ENCODE peak calls at places on chromosome 16, in seven cellular contexts. W, I, L, P, E, H and G are unnamed samples.

GRCh38 chr16:69820926-69821541 is 58.9 kb downstream of the WWP2 start:
- DNase-seq in W (no peak), I (no peak), L (no peak), P (no peak), E (peak), H (no peak), G (no peak)

GRCh38 chr16:55756963-55757362 is 75.9 kb downstream of the CES1 start:
- DNase-seq in W (no peak), I (no peak), L (no peak), P (no peak), E (no peak), H (no peak), G (no peak)

GRCh38 chr16:73713301-73713700 is 583.3 kb upstream of the PSMD7 start:
- DNase-seq in W (no peak), I (no peak), L (no peak), P (no peak), E (no peak), H (no peak), G (no peak)

GRCh38 chr16:53743149-53743566 is 39.2 kb downstream of the FTO start:
- DNase-seq in W (peak), I (no peak), L (no peak), P (no peak), E (no peak), H (peak), G (no peak)

GRCh38 chr16:24539295-24539849 is at the start of gene RBBP6:
- DNase-seq in W (peak), I (peak), L (peak), P (peak), E (peak), H (peak), G (peak)

GRCh38 chr16:154223-155030 is 2.0 kb downstream of the HBZ start:
- DNase-seq in W (peak), I (no peak), L (no peak), P (no peak), E (no peak), H (peak), G (no peak)

GRCh38 chr16:3080024-3080423 is 14.6 kb downstream of the IL32 start:
- DNase-seq in W (no peak), I (no peak), L (no peak), P (no peak), E (no peak), H (no peak), G (no peak)

GRCh38 chr16:19588661-19589060 is 33.2 kb downstream of the VPS35L start:
- DNase-seq in W (no peak), I (no peak), L (no peak), P (no peak), E (no peak), H (no peak), G (no peak)

GRCh38 chr16:65510241-65510640 is 388.4 kb upstream of the CDH11 start:
- DNase-seq in W (no peak), I (no peak), L (no peak), P (no peak), E (no peak), H (no peak), G (no peak)

GRCh38 chr16:50334106-50334975 is 34.4 kb downstream of the BRD7 start:
- DNase-seq in W (no peak), I (no peak), L (peak), P (no peak), E (no peak), H (no peak), G (no peak)

GRCh38 chr16:29230671-29231091 is 175.8 kb downstream of the NPIPB11 start:
- DNase-seq in W (no peak), I (peak), L (no peak), P (no peak), E (no peak), H (peak), G (peak)

GRCh38 chr16:85828166-85828565 is 28.7 kb downstream of the COX4I1 start:
- DNase-seq in W (no peak), I (no peak), L (no peak), P (no peak), E (no peak), H (no peak), G (no peak)

GRCh38 chr16:85823328-85823920 is 23.9 kb downstream of the COX4I1 start:
- DNase-seq in W (no peak), I (no peak), L (no peak), P (no peak), E (no peak), H (no peak), G (no peak)

GRCh38 chr16:85824161-85825135 is 25.0 kb downstream of the COX4I1 start:
- DNase-seq in W (no peak), I (no peak), L (no peak), P (no peak), E (no peak), H (no peak), G (no peak)

GRCh38 chr16:85826686-85827247 is 27.3 kb downstream of the COX4I1 start:
- DNase-seq in W (no peak), I (no peak), L (no peak), P (no peak), E (no peak), H (no peak), G (no peak)

GRCh38 chr16:85825326-85825725 is 25.8 kb downstream of the COX4I1 start:
- DNase-seq in W (no peak), I (no peak), L (no peak), P (no peak), E (no peak), H (no peak), G (no peak)
- TF ChIP-seq CTCF in W (no peak), I (no peak), L (no peak), P (no peak), E (no peak), H (peak), G (peak)

DNA sequence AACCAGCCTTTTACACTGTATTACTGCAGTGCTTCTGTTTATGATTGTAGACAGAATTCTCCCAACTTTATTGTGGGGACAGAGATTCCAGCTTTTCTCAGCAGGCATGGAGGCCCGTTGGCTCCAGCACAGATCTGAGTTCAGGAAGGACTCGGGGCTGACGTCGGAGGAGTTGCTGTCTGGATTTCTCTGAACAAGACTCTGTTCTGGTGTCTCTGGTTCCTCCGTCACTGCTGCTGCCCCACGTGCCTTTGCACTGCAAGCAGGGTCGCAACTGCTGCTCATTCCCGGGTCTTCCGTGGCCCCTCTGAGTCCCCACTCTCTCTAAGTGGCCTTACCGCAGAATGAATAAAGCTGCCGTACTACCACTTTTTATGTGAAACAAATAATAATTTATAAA is 88.4 kb downstream of the BANP start:
- DNase-seq in W (no peak), I (no peak), L (no peak), P (no peak), E (no peak), H (no peak), G (no peak)
- TF ChIP-seq CTCF in W (no peak), I (no peak), L (no peak), P (no peak), E (no peak), H (no peak), G (no peak)

GRCh38 chr16:72244853-72245252 is 72.9 kb upstream of the PMFBP1 start:
- DNase-seq in W (no peak), I (no peak), L (no peak), P (no peak), E (no peak), H (no peak), G (no peak)
- TF ChIP-seq CTCF in W (no peak), I (no peak), L (no peak), P (no peak), E (peak), H (peak), G (no peak)

GRCh38 chr16:74716355-74716754 is 15.7 kb upstream of the MLKL start:
- DNase-seq in W (no peak), I (no peak), L (no peak), P (no peak), E (no peak), H (no peak), G (no peak)

GRCh38 chr16:74711938-74712337 is 11.3 kb upstream of the MLKL start:
- DNase-seq in W (no peak), I (no peak), L (no peak), P (no peak), E (no peak), H (no peak), G (no peak)

GRCh38 chr16:74713325-74713724 is 12.7 kb upstream of the MLKL start:
- DNase-seq in W (no peak), I (no peak), L (no peak), P (no peak), E (no peak), H (no peak), G (no peak)

GRCh38 chr16:74710401-74710800 is 9.7 kb upstream of the MLKL start:
- DNase-seq in W (no peak), I (no peak), L (no peak), P (no peak), E (no peak), H (no peak), G (no peak)

DNA sequence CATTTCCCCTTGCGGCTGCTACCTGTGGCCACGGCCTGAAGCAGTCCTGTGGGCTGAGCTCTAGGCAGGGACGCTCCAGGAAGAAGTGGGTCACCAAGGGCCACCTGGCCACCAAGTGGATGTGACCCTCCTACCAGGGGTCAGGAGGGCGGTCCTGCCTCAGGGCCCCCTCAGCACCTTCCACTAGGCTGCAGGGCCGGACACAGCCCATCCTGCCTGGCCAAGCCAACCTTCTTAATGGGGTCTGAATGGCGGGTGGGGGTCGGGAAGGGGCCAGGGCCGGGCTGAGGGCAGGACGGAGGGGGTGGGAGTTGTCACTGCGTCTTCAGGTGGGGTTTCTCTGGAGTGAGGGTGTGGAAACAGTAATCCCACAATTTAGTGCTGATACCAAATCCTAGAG is 13.2 kb upstream of the MLKL start:
- DNase-seq in W (no peak), I (no peak), L (no peak), P (no peak), E (no peak), H (no peak), G (no peak)
- TF ChIP-seq CTCF in W (no peak), I (no peak), L (no peak), P (no peak), E (no peak), H (no peak), G (no peak)

GRCh38 chr16:68000450-68000849 is 1.2 kb upstream of the DPEP2 start:
- DNase-seq in W (no peak), I (no peak), L (peak), P (no peak), E (no peak), H (no peak), G (no peak)
- TF ChIP-seq CTCF in W (no peak), I (no peak), L (no peak), P (no peak), E (no peak), H (no peak), G (no peak)

GRCh38 chr16:17565605-17566004 is 94.8 kb upstream of the XYLT1 start:
- DNase-seq in W (no peak), I (no peak), L (no peak), P (no peak), E (no peak), H (no peak), G (no peak)
- TF ChIP-seq CTCF in W (no peak), I (peak), L (no peak), P (no peak), E (peak), H (no peak), G (peak)